ENCODE peak calls at places on chromosomes 2 and 18, in six cellular contexts. P is fibroblast of lung, R is hepatocyte, D is GM10248, S is A673, O is activated B cell treated with CpG ODN at 0.5 μM for 24 hours. V is an unnamed sample.

GRCh38 chr2:236512902-236513433 is 56.7 kb upstream of the ACKR3 start:
- DNase-seq in P (peak; percentile 51), R (peak; percentile 71), D (peak; percentile 72), S (peak; percentile 54), O (peak; percentile 53), V (peak; percentile 59)

GRCh38 chr18:770583-770961 is 41.5 kb downstream of the YES1 start:
- DNase-seq in P (no peak), R (no peak), D (no peak), S (no peak), O (no peak), V (no peak)

GRCh38 chr2:26302846-26303245 is 43.1 kb upstream of the SELENOI start:
- DNase-seq in P (no peak), R (no peak), D (no peak), S (no peak), O (no peak), V (no peak)

GRCh38 chr18:74378179-74378682 is 62.6 kb downstream of the C18orf63 start:
- DNase-seq in P (no peak), R (no peak), D (peak; percentile 45), S (no peak), O (no peak), V (no peak)

GRCh38 chr2:149084924-149085795 is 46.7 kb downstream of the LYPD6B start:
- DNase-seq in P (no peak), R (no peak), D (no peak), S (no peak), O (no peak), V (no peak)

GRCh38 chr2:173349295-173349694 is 5.4 kb upstream of the CDCA7 start:
- DNase-seq in P (no peak), R (no peak), D (no peak), S (no peak), O (no peak), V (no peak)

GRCh38 chr2:44016282-44016681 is 20.5 kb upstream of the LRPPRC start:
- DNase-seq in P (peak; percentile 52), R (peak; percentile 75), D (peak; percentile 24), S (peak; percentile 69), O (no peak), V (no peak)

GRCh38 chr2:20035961-20036666 is 15.3 kb downstream of the LAPTM4A start:
- DNase-seq in P (no peak), R (no peak), D (no peak), S (no peak), O (no peak), V (no peak)

GRCh38 chr18:22900558-22901183 is 32.5 kb upstream of the RBBP8 start:
- DNase-seq in P (peak; percentile 9), R (no peak), D (no peak), S (no peak), O (no peak), V (no peak)

GRCh38 chr2:134906726-134907125 is 11.9 kb upstream of the CCNT2 start:
- DNase-seq in P (no peak), R (no peak), D (no peak), S (no peak), O (no peak), V (no peak)

GRCh38 chr2:107545851-107546250 is 280.8 kb upstream of the RGPD4 start:
- DNase-seq in P (no peak), R (no peak), D (no peak), S (peak; percentile 18), O (no peak), V (no peak)

GRCh38 chr2:170243118-170243837 is 65.3 kb downstream of the MYO3B start:
- DNase-seq in P (no peak), R (no peak), D (no peak), S (no peak), O (no peak), V (no peak)

GRCh38 chr2:111662039-111662740 is 221.8 kb downstream of the ANAPC1 start:
- DNase-seq in P (peak; percentile 76), R (no peak), D (no peak), S (no peak), O (no peak), V (no peak)

GRCh38 chr2:233240897-233241296 is 10.6 kb upstream of the ATG16L1 start:
- DNase-seq in P (no peak), R (no peak), D (peak; percentile 39), S (no peak), O (no peak), V (no peak)

GRCh38 chr18:22827216-22827615 is 105.9 kb upstream of the RBBP8 start:
- DNase-seq in P (peak; percentile 50), R (no peak), D (no peak), S (no peak), O (no peak), V (no peak)

GRCh38 chr2:172082105-172082943 is 3.0 kb upstream of the DLX1 start:
- DNase-seq in P (no peak), R (no peak), D (peak; percentile 5), S (no peak), O (no peak), V (no peak)

GRCh38 chr2:107936427-107937359 is 49.6 kb upstream of the SLC5A7 start:
- DNase-seq in P (no peak), R (peak; percentile 27), D (no peak), S (peak; percentile 19), O (no peak), V (no peak)

GRCh38 chr2:43075054-43075593 is 151.3 kb downstream of the ZFP36L2 start:
- DNase-seq in P (peak; percentile 98), R (peak; percentile 74), D (no peak), S (peak; percentile 79), O (no peak), V (no peak)

GRCh38 chr2:105609756-105610397 is 134.8 kb upstream of the NCK2 start:
- DNase-seq in P (no peak), R (no peak), D (no peak), S (no peak), O (no peak), V (no peak)

GRCh38 chr18:23487738-23488625 is 15.3 kb upstream of the RMC1 start:
- DNase-seq in P (peak; percentile 20), R (peak; percentile 32), D (no peak), S (no peak), O (peak; percentile 29), V (peak; percentile 47)

GRCh38 chr2:239630618-239631286 is 229.9 kb upstream of the HDAC4 start:
- DNase-seq in P (peak; percentile 62), R (peak; percentile 73), D (no peak), S (peak; percentile 18), O (no peak), V (no peak)

GRCh38 chr2:218877891-218878290 is 2.8 kb upstream of the WNT10A start:
- DNase-seq in P (no peak), R (no peak), D (no peak), S (no peak), O (no peak), V (no peak)

GRCh38 chr18:13379062-13379800 is 160.7 kb downstream of the LDLRAD4 start:
- DNase-seq in P (no peak), R (no peak), D (no peak), S (no peak), O (no peak), V (no peak)

GRCh38 chr2:145546091-145546490 is 1026.2 kb upstream of the ZEB2 start:
- DNase-seq in P (peak; percentile 60), R (no peak), D (no peak), S (peak; percentile 36), O (no peak), V (no peak)

GRCh38 chr2:59561281-59561680 is 992.2 kb downstream of the BCL11A start:
- DNase-seq in P (no peak), R (no peak), D (no peak), S (no peak), O (no peak), V (no peak)

GRCh38 chr2:9422321-9423099 is 818 bp downstream of the ITGB1BP1 start:
- DNase-seq in P (peak; percentile 18), R (peak; percentile 51), D (peak; percentile 66), S (peak; percentile 37), O (no peak), V (no peak)

GRCh38 chr18:69567813-69568488 is 167.3 kb downstream of the DOK6 start:
- DNase-seq in P (no peak), R (no peak), D (no peak), S (no peak), O (no peak), V (no peak)

GRCh38 chr2:14634223-14634884 is 1.8 kb downstream of the LRATD1 start:
- DNase-seq in P (peak; percentile 70), R (peak; percentile 91), D (peak; percentile 64), S (peak; percentile 9), O (no peak), V (no peak)

DNA sequence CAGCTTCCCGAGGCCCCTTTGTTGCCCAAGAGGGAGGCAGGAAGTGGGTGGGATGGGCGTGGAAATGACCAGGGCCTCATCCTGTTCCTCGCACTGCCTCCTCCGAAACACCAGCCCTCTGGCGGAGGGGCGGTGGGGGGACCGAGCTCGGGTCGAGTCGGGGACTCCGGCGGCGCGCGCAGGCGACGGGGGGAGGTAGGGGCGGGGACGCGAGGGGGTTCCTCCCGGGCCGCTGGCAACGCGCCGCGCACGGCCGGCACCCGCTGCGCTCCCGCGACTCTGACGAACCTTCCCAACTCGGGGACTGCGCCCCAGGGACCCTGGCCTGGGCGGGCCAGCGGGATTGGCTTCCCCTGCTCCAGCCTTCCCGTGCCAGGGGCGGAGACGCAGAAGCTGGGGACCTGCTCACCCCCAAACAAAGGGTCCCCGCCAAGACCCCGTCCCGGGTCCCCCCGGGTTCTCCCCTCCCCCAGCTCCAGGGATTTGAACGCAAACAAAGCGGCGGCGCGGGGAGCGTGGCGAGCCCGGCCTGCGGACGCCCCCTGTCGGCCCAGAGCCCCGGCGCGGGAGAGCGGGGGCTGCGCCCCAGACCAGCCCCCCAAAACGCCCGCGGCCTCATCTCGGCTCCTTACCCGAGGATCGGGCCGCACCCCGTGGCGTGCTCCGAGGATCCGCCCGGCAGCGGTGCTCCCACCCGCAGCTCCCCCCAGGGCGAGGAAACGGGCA is 1.2 kb downstream of the SEMA4C start:
- DNase-seq in P (peak; percentile 95), R (peak; percentile 94), D (peak; percentile 87), S (peak; percentile 95), O (peak; percentile 40), V (peak; percentile 58)
- TF ChIP-seq CTCF in P (peak; percentile 59), R (peak; percentile 76), D (peak; percentile 52), S (peak; percentile 64), O (no peak), V (peak; percentile 75)

GRCh38 chr2:118492335-118492734 is 355.1 kb downstream of the EN1 start:
- DNase-seq in P (peak; percentile 56), R (peak; percentile 18), D (no peak), S (peak; percentile 2), O (no peak), V (no peak)
- TF ChIP-seq CTCF in P (peak; percentile 11), R (peak; percentile 40), D (peak; percentile 2), S (peak; percentile 40), O (no peak), V (no peak)

GRCh38 chr2:10423400-10423774 is 24.7 kb downstream of the ODC1 start:
- DNase-seq in P (no peak), R (no peak), D (no peak), S (no peak), O (no peak), V (no peak)
- TF ChIP-seq CTCF in P (no peak), R (no peak), D (no peak), S (no peak), O (no peak), V (no peak)

DNA sequence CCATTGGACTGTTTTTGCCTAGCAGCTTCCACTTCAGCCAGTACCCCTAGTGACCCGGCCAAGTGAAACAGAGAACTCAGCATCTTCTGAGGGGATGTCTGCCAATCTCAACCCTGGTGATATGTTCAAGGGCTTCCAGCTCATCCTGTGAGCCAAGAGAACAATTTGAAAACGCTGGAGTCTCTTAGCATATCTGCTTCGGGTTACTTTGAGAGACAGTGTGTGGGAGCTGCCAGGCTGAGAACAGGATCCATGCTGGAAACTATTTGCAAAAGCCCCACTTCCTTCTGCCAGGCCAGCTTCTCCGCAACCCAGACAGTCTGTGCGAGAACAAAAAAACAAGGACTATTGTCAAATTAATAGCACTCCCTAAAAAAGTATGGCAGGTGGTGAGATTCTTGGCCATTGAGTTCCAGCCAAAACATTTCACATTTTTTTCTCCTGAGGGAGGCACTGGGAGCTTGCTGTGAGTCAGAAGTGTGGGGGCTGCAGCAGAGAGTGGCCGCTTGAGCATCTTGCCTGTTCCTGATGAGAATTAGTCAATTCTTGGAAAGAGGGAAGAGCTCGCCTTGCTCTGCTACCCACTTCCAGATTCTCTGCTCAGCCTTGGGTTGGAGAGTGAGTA is 395.6 kb upstream of the TRIB2 start:
- DNase-seq in P (peak; percentile 96), R (peak; percentile 19), D (no peak), S (peak; percentile 16), O (no peak), V (no peak)
- TF ChIP-seq CTCF in P (peak; percentile 4), R (no peak), D (no peak), S (no peak), O (no peak), V (no peak)